ENCODE peak calls at places on chromosomes 1 and 21, in ten cellular contexts. One of them, this sample, is unnamed. For H3K4me1 and H3K36me3, the result is how much of the 10 kb centered on the place peaks cover.

GRCh38 chr1:78176448-78176847 is 130.7 kb downstream of the GIPC2 start:
- DNase-seq in fibroblast of lung: peak
- DNase-seq in CD8-positive, alpha-beta T cell: no peak
- DNase-seq in heart right ventricle: peak
- DNase-seq in astrocyte: peak
- DNase-seq in GM23248: peak
- DNase-seq in naive thymus-derived CD4-positive, alpha-beta T cell: no peak
- DNase-seq in heart left ventricle: peak
- DNase-seq in lower lobe of right lung: no peak
- DNase-seq in body of pancreas: peak
- DNase-seq in this sample: peak

GRCh38 chr1:233790662-233791371 is 113.7 kb upstream of the SLC35F3 start:
- DNase-seq in fibroblast of lung: peak
- DNase-seq in CD8-positive, alpha-beta T cell: peak
- DNase-seq in heart right ventricle: peak
- DNase-seq in astrocyte: peak
- DNase-seq in GM23248: peak
- DNase-seq in naive thymus-derived CD4-positive, alpha-beta T cell: peak
- DNase-seq in heart left ventricle: no peak
- DNase-seq in lower lobe of right lung: no peak
- DNase-seq in body of pancreas: peak
- DNase-seq in this sample: peak

GRCh38 chr1:85357817-85358216 is 81.4 kb upstream of the BCL10 start:
- DNase-seq in fibroblast of lung: no peak
- DNase-seq in CD8-positive, alpha-beta T cell: no peak
- DNase-seq in heart right ventricle: no peak
- DNase-seq in astrocyte: no peak
- DNase-seq in GM23248: no peak
- DNase-seq in naive thymus-derived CD4-positive, alpha-beta T cell: no peak
- DNase-seq in heart left ventricle: no peak
- DNase-seq in lower lobe of right lung: no peak
- DNase-seq in body of pancreas: no peak
- DNase-seq in this sample: no peak

GRCh38 chr1:53517109-53517508 is 57.9 kb downstream of the DMRTB1 start:
- DNase-seq in fibroblast of lung: no peak
- DNase-seq in CD8-positive, alpha-beta T cell: no peak
- DNase-seq in heart right ventricle: no peak
- DNase-seq in astrocyte: no peak
- DNase-seq in GM23248: no peak
- DNase-seq in naive thymus-derived CD4-positive, alpha-beta T cell: no peak
- DNase-seq in heart left ventricle: no peak
- DNase-seq in lower lobe of right lung: no peak
- DNase-seq in body of pancreas: no peak
- DNase-seq in this sample: no peak

GRCh38 chr21:34887729-34888568 is 161.2 kb downstream of the RUNX1 start:
- DNase-seq in fibroblast of lung: peak
- DNase-seq in CD8-positive, alpha-beta T cell: peak
- DNase-seq in heart right ventricle: peak
- DNase-seq in astrocyte: peak
- DNase-seq in GM23248: peak
- DNase-seq in naive thymus-derived CD4-positive, alpha-beta T cell: peak
- DNase-seq in heart left ventricle: peak
- DNase-seq in lower lobe of right lung: peak
- DNase-seq in body of pancreas: peak
- DNase-seq in this sample: peak

GRCh38 chr1:230425252-230426061 is 675 bp downstream of the PGBD5 start:
- DNase-seq in fibroblast of lung: peak
- DNase-seq in CD8-positive, alpha-beta T cell: no peak
- DNase-seq in heart right ventricle: no peak
- DNase-seq in astrocyte: no peak
- DNase-seq in GM23248: peak
- DNase-seq in naive thymus-derived CD4-positive, alpha-beta T cell: no peak
- DNase-seq in heart left ventricle: no peak
- DNase-seq in lower lobe of right lung: peak
- DNase-seq in body of pancreas: peak
- DNase-seq in this sample: peak

GRCh38 chr1:115411388-115412063 is 73.5 kb upstream of the NGF start:
- DNase-seq in fibroblast of lung: peak
- DNase-seq in CD8-positive, alpha-beta T cell: no peak
- DNase-seq in heart right ventricle: no peak
- DNase-seq in astrocyte: peak
- DNase-seq in GM23248: peak
- DNase-seq in naive thymus-derived CD4-positive, alpha-beta T cell: no peak
- DNase-seq in heart left ventricle: no peak
- DNase-seq in lower lobe of right lung: no peak
- DNase-seq in body of pancreas: no peak
- DNase-seq in this sample: no peak

GRCh38 chr1:118018064-118018463 is 88.5 kb downstream of the WDR3 start:
- DNase-seq in fibroblast of lung: no peak
- DNase-seq in CD8-positive, alpha-beta T cell: no peak
- DNase-seq in heart right ventricle: no peak
- DNase-seq in astrocyte: no peak
- DNase-seq in GM23248: no peak
- DNase-seq in naive thymus-derived CD4-positive, alpha-beta T cell: no peak
- DNase-seq in heart left ventricle: no peak
- DNase-seq in lower lobe of right lung: no peak
- DNase-seq in body of pancreas: no peak
- DNase-seq in this sample: no peak

GRCh38 chr1:174916846-174917245 is 82.9 kb upstream of the CACYBP start:
- DNase-seq in fibroblast of lung: no peak
- DNase-seq in CD8-positive, alpha-beta T cell: no peak
- DNase-seq in heart right ventricle: no peak
- DNase-seq in astrocyte: no peak
- DNase-seq in GM23248: no peak
- DNase-seq in naive thymus-derived CD4-positive, alpha-beta T cell: no peak
- DNase-seq in heart left ventricle: no peak
- DNase-seq in lower lobe of right lung: no peak
- DNase-seq in body of pancreas: no peak
- DNase-seq in this sample: no peak

GRCh38 chr1:3886691-3887090 is 13.4 kb downstream of the C1orf174 start:
- DNase-seq in fibroblast of lung: no peak
- DNase-seq in CD8-positive, alpha-beta T cell: no peak
- DNase-seq in heart right ventricle: no peak
- DNase-seq in astrocyte: no peak
- DNase-seq in GM23248: no peak
- DNase-seq in naive thymus-derived CD4-positive, alpha-beta T cell: no peak
- DNase-seq in heart left ventricle: no peak
- DNase-seq in lower lobe of right lung: peak
- DNase-seq in body of pancreas: no peak
- DNase-seq in this sample: no peak

GRCh38 chr1:224377676-224378006 is 21.0 kb downstream of the CNIH4 start:
- DNase-seq in fibroblast of lung: peak
- DNase-seq in CD8-positive, alpha-beta T cell: no peak
- DNase-seq in heart right ventricle: no peak
- DNase-seq in astrocyte: peak
- DNase-seq in GM23248: peak
- DNase-seq in naive thymus-derived CD4-positive, alpha-beta T cell: no peak
- DNase-seq in heart left ventricle: no peak
- DNase-seq in lower lobe of right lung: no peak
- DNase-seq in body of pancreas: no peak
- DNase-seq in this sample: no peak
- H3K27ac ChIP-seq in fibroblast of lung: no peak
- H3K27ac ChIP-seq in CD8-positive, alpha-beta T cell: no peak
- H3K27ac ChIP-seq in heart right ventricle: peak
- H3K27ac ChIP-seq in astrocyte: no peak
- H3K27ac ChIP-seq in GM23248: peak
- H3K27ac ChIP-seq in naive thymus-derived CD4-positive, alpha-beta T cell: no peak
- H3K27ac ChIP-seq in heart left ventricle: no peak
- H3K27ac ChIP-seq in lower lobe of right lung: no peak
- H3K27ac ChIP-seq in body of pancreas: no peak
- H3K27ac ChIP-seq in this sample: no peak

DNA sequence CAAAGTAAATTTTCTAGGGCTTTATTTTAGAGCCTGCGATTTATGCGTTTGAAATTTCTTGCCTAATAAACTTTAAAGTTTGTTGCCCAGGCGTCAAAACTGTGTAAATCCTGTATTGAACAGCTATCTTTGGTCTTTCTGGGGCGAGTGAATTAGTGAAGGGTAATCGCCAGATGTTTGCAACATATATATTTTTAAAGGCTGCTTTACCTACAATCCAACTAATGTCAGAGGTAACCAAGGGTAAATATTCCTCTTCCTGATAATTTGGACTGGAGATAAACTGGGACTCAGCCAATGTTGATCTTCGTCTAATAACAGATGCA is 885 bp upstream of the PROX1 start:
- DNase-seq in fibroblast of lung: no peak
- DNase-seq in CD8-positive, alpha-beta T cell: no peak
- DNase-seq in heart right ventricle: no peak
- DNase-seq in astrocyte: no peak
- DNase-seq in GM23248: no peak
- DNase-seq in naive thymus-derived CD4-positive, alpha-beta T cell: no peak
- DNase-seq in heart left ventricle: no peak
- DNase-seq in lower lobe of right lung: no peak
- DNase-seq in body of pancreas: no peak
- DNase-seq in this sample: no peak
- H3K4me1 ChIP-seq in fibroblast of lung: under half
- H3K4me1 ChIP-seq in CD8-positive, alpha-beta T cell: under half
- H3K4me1 ChIP-seq in heart right ventricle: under half
- H3K4me1 ChIP-seq in astrocyte: under half
- H3K4me1 ChIP-seq in GM23248: under half
- H3K4me1 ChIP-seq in naive thymus-derived CD4-positive, alpha-beta T cell: half or more
- H3K4me1 ChIP-seq in heart left ventricle: under half
- H3K4me1 ChIP-seq in lower lobe of right lung: under half
- H3K4me1 ChIP-seq in body of pancreas: half or more
- H3K4me1 ChIP-seq in this sample: under half

GRCh38 chr1:35633526-35633925 is 7.8 kb downstream of the PSMB2 start:
- DNase-seq in fibroblast of lung: peak
- DNase-seq in CD8-positive, alpha-beta T cell: no peak
- DNase-seq in heart right ventricle: no peak
- DNase-seq in astrocyte: peak
- DNase-seq in GM23248: no peak
- DNase-seq in naive thymus-derived CD4-positive, alpha-beta T cell: no peak
- DNase-seq in heart left ventricle: no peak
- DNase-seq in lower lobe of right lung: no peak
- DNase-seq in body of pancreas: no peak
- DNase-seq in this sample: no peak

GRCh38 chr1:35629051-35629450 is 12.3 kb downstream of the PSMB2 start:
- DNase-seq in fibroblast of lung: no peak
- DNase-seq in CD8-positive, alpha-beta T cell: no peak
- DNase-seq in heart right ventricle: no peak
- DNase-seq in astrocyte: no peak
- DNase-seq in GM23248: no peak
- DNase-seq in naive thymus-derived CD4-positive, alpha-beta T cell: no peak
- DNase-seq in heart left ventricle: no peak
- DNase-seq in lower lobe of right lung: no peak
- DNase-seq in body of pancreas: peak
- DNase-seq in this sample: no peak

DNA sequence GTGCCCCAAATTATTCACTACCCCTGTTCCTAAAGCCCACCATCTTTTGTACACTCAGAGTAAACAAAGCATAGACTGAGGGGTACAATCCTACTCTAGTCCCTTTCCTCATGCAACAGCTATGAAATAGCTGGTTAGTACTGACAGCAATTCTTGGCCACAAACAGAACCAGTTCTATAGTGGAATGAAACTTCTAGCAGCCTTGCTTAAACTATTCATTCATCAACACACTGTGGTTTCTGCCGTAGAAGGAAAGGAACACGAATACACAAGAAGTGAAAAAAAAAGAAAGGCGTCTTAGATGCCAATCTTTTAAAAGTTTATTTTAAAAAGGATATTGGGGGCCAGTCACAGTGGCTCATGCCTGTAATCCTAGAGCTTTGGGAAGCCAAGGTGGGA is 9.9 kb downstream of the PSMB2 start:
- DNase-seq in fibroblast of lung: peak
- DNase-seq in CD8-positive, alpha-beta T cell: no peak
- DNase-seq in heart right ventricle: no peak
- DNase-seq in astrocyte: peak
- DNase-seq in GM23248: no peak
- DNase-seq in naive thymus-derived CD4-positive, alpha-beta T cell: no peak
- DNase-seq in heart left ventricle: no peak
- DNase-seq in lower lobe of right lung: no peak
- DNase-seq in body of pancreas: no peak
- DNase-seq in this sample: no peak
- H3K36me3 ChIP-seq in fibroblast of lung: under half
- H3K36me3 ChIP-seq in CD8-positive, alpha-beta T cell: under half
- H3K36me3 ChIP-seq in heart right ventricle: under half
- H3K36me3 ChIP-seq in astrocyte: under half
- H3K36me3 ChIP-seq in GM23248: half or more
- H3K36me3 ChIP-seq in naive thymus-derived CD4-positive, alpha-beta T cell: under half
- H3K36me3 ChIP-seq in heart left ventricle: half or more
- H3K36me3 ChIP-seq in lower lobe of right lung: half or more
- H3K36me3 ChIP-seq in body of pancreas: under half
- H3K36me3 ChIP-seq in this sample: half or more

GRCh38 chr1:41901551-41901950 is 17.2 kb downstream of the HIVEP3 start:
- DNase-seq in fibroblast of lung: no peak
- DNase-seq in CD8-positive, alpha-beta T cell: no peak
- DNase-seq in heart right ventricle: no peak
- DNase-seq in astrocyte: no peak
- DNase-seq in GM23248: no peak
- DNase-seq in naive thymus-derived CD4-positive, alpha-beta T cell: no peak
- DNase-seq in heart left ventricle: no peak
- DNase-seq in lower lobe of right lung: no peak
- DNase-seq in body of pancreas: no peak
- DNase-seq in this sample: no peak

GRCh38 chr1:41895552-41895951 is 23.2 kb downstream of the HIVEP3 start:
- DNase-seq in fibroblast of lung: no peak
- DNase-seq in CD8-positive, alpha-beta T cell: no peak
- DNase-seq in heart right ventricle: no peak
- DNase-seq in astrocyte: no peak
- DNase-seq in GM23248: no peak
- DNase-seq in naive thymus-derived CD4-positive, alpha-beta T cell: no peak
- DNase-seq in heart left ventricle: no peak
- DNase-seq in lower lobe of right lung: no peak
- DNase-seq in body of pancreas: no peak
- DNase-seq in this sample: no peak

GRCh38 chr1:41894778-41895483 is 23.8 kb downstream of the HIVEP3 start:
- DNase-seq in fibroblast of lung: no peak
- DNase-seq in CD8-positive, alpha-beta T cell: no peak
- DNase-seq in heart right ventricle: no peak
- DNase-seq in astrocyte: no peak
- DNase-seq in GM23248: no peak
- DNase-seq in naive thymus-derived CD4-positive, alpha-beta T cell: no peak
- DNase-seq in heart left ventricle: no peak
- DNase-seq in lower lobe of right lung: no peak
- DNase-seq in body of pancreas: no peak
- DNase-seq in this sample: no peak

GRCh38 chr1:41900611-41901444 is 17.9 kb downstream of the HIVEP3 start:
- DNase-seq in fibroblast of lung: peak
- DNase-seq in CD8-positive, alpha-beta T cell: no peak
- DNase-seq in heart right ventricle: no peak
- DNase-seq in astrocyte: peak
- DNase-seq in GM23248: peak
- DNase-seq in naive thymus-derived CD4-positive, alpha-beta T cell: no peak
- DNase-seq in heart left ventricle: no peak
- DNase-seq in lower lobe of right lung: no peak
- DNase-seq in body of pancreas: no peak
- DNase-seq in this sample: no peak

GRCh38 chr1:41898191-41898713 is 20.5 kb downstream of the HIVEP3 start:
- DNase-seq in fibroblast of lung: peak
- DNase-seq in CD8-positive, alpha-beta T cell: peak
- DNase-seq in heart right ventricle: no peak
- DNase-seq in astrocyte: peak
- DNase-seq in GM23248: peak
- DNase-seq in naive thymus-derived CD4-positive, alpha-beta T cell: peak
- DNase-seq in heart left ventricle: peak
- DNase-seq in lower lobe of right lung: no peak
- DNase-seq in body of pancreas: peak
- DNase-seq in this sample: no peak
- H3K27ac ChIP-seq in fibroblast of lung: no peak
- H3K27ac ChIP-seq in CD8-positive, alpha-beta T cell: peak
- H3K27ac ChIP-seq in heart right ventricle: no peak
- H3K27ac ChIP-seq in astrocyte: no peak
- H3K27ac ChIP-seq in GM23248: peak
- H3K27ac ChIP-seq in naive thymus-derived CD4-positive, alpha-beta T cell: peak
- H3K27ac ChIP-seq in heart left ventricle: no peak
- H3K27ac ChIP-seq in lower lobe of right lung: peak
- H3K27ac ChIP-seq in body of pancreas: no peak
- H3K27ac ChIP-seq in this sample: no peak

GRCh38 chr1:1213153-1213918 is 617 bp downstream of the TNFRSF4 start:
- DNase-seq in fibroblast of lung: no peak
- DNase-seq in CD8-positive, alpha-beta T cell: no peak
- DNase-seq in heart right ventricle: no peak
- DNase-seq in astrocyte: no peak
- DNase-seq in GM23248: no peak
- DNase-seq in naive thymus-derived CD4-positive, alpha-beta T cell: no peak
- DNase-seq in heart left ventricle: no peak
- DNase-seq in lower lobe of right lung: no peak
- DNase-seq in body of pancreas: no peak
- DNase-seq in this sample: no peak
- H3K4me1 ChIP-seq in fibroblast of lung: under half
- H3K4me1 ChIP-seq in CD8-positive, alpha-beta T cell: under half
- H3K4me1 ChIP-seq in heart right ventricle: half or more
- H3K4me1 ChIP-seq in astrocyte: under half
- H3K4me1 ChIP-seq in GM23248: under half
- H3K4me1 ChIP-seq in naive thymus-derived CD4-positive, alpha-beta T cell: under half
- H3K4me1 ChIP-seq in heart left ventricle: half or more
- H3K4me1 ChIP-seq in lower lobe of right lung: under half
- H3K4me1 ChIP-seq in body of pancreas: under half
- H3K4me1 ChIP-seq in this sample: under half

This sample was measured in SJCRH30.